ENCODE peak calls at places on chromosomes 2 and 18, in ten cellular contexts. S is hepatocyte, K is right atrium auricular region, G is sigmoid colon, R is tibial nerve, D is upper lobe of right lung, L is left ventricle myocardium inferior, V is tibial artery, J is PC-9, U is heart left ventricle. Y is an unnamed sample. For H3K4me1, the result is how much of the 10 kb centered on the place peaks cover.

GRCh38 chr2:223971731-223972130 is 14.5 kb downstream of the MRPL44 start:
- DNase-seq in J (no peak), U (no peak), L (no peak), S (no peak), R (no peak), K (no peak), G (no peak), D (no peak), V (no peak), Y (no peak)

GRCh38 chr2:235049719-235050118 is 97.9 kb downstream of the SH3BP4 start:
- DNase-seq in V (no peak), K (no peak), L (no peak), R (no peak), G (peak), S (no peak), D (no peak), U (no peak), J (no peak), Y (no peak)

GRCh38 chr2:29759342-29759741 is 162.0 kb downstream of the ALK start:
- DNase-seq in J (no peak), G (no peak), S (no peak), U (no peak), R (no peak), K (no peak), L (no peak), V (no peak), D (no peak), Y (no peak)

GRCh38 chr2:46893231-46893943 is 22.2 kb downstream of the MCFD2 start:
- DNase-seq in U (no peak), G (no peak), J (no peak), D (no peak), R (no peak), K (no peak), S (no peak), L (no peak), V (no peak), Y (peak)

GRCh38 chr2:134679740-134680139 is 39.1 kb downstream of the TMEM163 start:
- DNase-seq in K (no peak), D (no peak), L (no peak), J (no peak), R (no peak), U (no peak), V (no peak), S (no peak), G (no peak), Y (no peak)

GRCh38 chr2:160214461-160215055 is 14.5 kb upstream of the ITGB6 start:
- DNase-seq in U (peak), G (no peak), L (peak), V (no peak), D (peak), K (no peak), R (no peak), S (peak), J (peak), Y (peak)

GRCh38 chr2:8072907-8073306 is 608.9 kb upstream of the ID2 start:
- DNase-seq in S (no peak), G (no peak), D (no peak), U (no peak), R (no peak), K (no peak), V (no peak), J (no peak), L (no peak), Y (no peak)

GRCh38 chr2:173652311-173652710 is 297.6 kb downstream of the CDCA7 start:
- DNase-seq in J (peak), V (no peak), L (no peak), D (no peak), K (no peak), S (peak), G (no peak), R (no peak), U (no peak), Y (peak)

GRCh38 chr18:60861575-60861974 is 471.7 kb upstream of the CDH20 start:
- DNase-seq in V (no peak), G (no peak), U (no peak), L (no peak), R (no peak), J (no peak), S (no peak), K (no peak), D (no peak), Y (no peak)

GRCh38 chr2:38690499-38691420 is 24.8 kb downstream of the GALM start:
- DNase-seq in V (no peak), R (no peak), K (no peak), S (peak), L (no peak), J (peak), G (no peak), U (no peak), D (no peak), Y (peak)

GRCh38 chr2:200778038-200778437 is 33.7 kb upstream of the BZW1 start:
- DNase-seq in L (no peak), U (no peak), S (no peak), D (no peak), R (no peak), G (no peak), V (no peak), J (no peak), K (no peak), Y (no peak)

GRCh38 chr2:159098815-159099455 is 130.5 kb downstream of the TANC1 start:
- DNase-seq in L (no peak), R (no peak), S (no peak), K (no peak), J (peak), D (no peak), G (no peak), V (no peak), U (no peak), Y (no peak)

GRCh38 chr2:173196080-173196479 is 120.4 kb downstream of the MAP3K20 start:
- DNase-seq in D (no peak), L (no peak), K (no peak), V (no peak), U (no peak), J (no peak), R (no peak), S (no peak), G (no peak), Y (no peak)

GRCh38 chr18:80244956-80245730 is 2.2 kb downstream of the PARD6G start:
- DNase-seq in G (no peak), V (no peak), S (peak), L (no peak), R (no peak), U (no peak), K (peak), D (peak), J (no peak), Y (no peak)

GRCh38 chr2:36380624-36381481 is 25.3 kb downstream of the CRIM1 start:
- DNase-seq in G (no peak), D (peak), S (peak), J (peak), R (no peak), U (peak), L (peak), V (no peak), K (no peak), Y (no peak)

GRCh38 chr2:205811387-205811786 is 129.1 kb downstream of the NRP2 start:
- DNase-seq in K (no peak), R (no peak), V (no peak), U (no peak), L (no peak), J (no peak), S (no peak), D (no peak), G (no peak), Y (no peak)

GRCh38 chr2:137886432-137886831 is 77.8 kb upstream of the HNMT start:
- DNase-seq in G (no peak), S (peak), L (no peak), U (no peak), J (no peak), D (no peak), V (no peak), K (no peak), R (no peak), Y (no peak)

GRCh38 chr2:199379251-199379650 is 78.5 kb downstream of the SATB2 start:
- DNase-seq in K (no peak), G (no peak), J (peak), U (no peak), S (peak), V (no peak), D (no peak), R (no peak), L (no peak), Y (peak)

GRCh38 chr2:72214429-72215143 is 66.9 kb upstream of the CYP26B1 start:
- DNase-seq in G (no peak), J (peak), U (no peak), K (no peak), D (no peak), S (no peak), V (no peak), L (no peak), R (no peak), Y (no peak)

GRCh38 chr2:1777792-1778191 is 33.5 kb upstream of the PXDN start:
- DNase-seq in L (no peak), K (no peak), D (no peak), G (no peak), V (no peak), J (no peak), S (no peak), U (no peak), R (no peak), Y (no peak)

GRCh38 chr2:219284501-219285347 is 5.6 kb downstream of the DNAJB2 start:
- DNase-seq in V (no peak), J (no peak), L (no peak), S (no peak), U (no peak), D (peak), R (no peak), K (no peak), G (peak), Y (no peak)
- H3K27ac ChIP-seq in V (peak), J (no peak), L (peak), S (no peak), U (no peak), D (no peak), R (peak), K (no peak), G (no peak), Y (peak)

GRCh38 chr2:42360493-42360889 is 526 bp downstream of the COX7A2L start:
- DNase-seq in V (no peak), J (no peak), S (no peak), R (no peak), D (no peak), K (no peak), U (no peak), G (no peak), L (no peak), Y (no peak)

GRCh38 chr2:42363413-42363812 is 2.4 kb upstream of the COX7A2L start:
- DNase-seq in S (no peak), K (no peak), J (no peak), G (no peak), U (no peak), D (no peak), V (no peak), R (no peak), L (no peak), Y (no peak)

GRCh38 chr2:42359894-42360483 is 1.0 kb downstream of the COX7A2L start:
- DNase-seq in U (no peak), K (no peak), V (no peak), G (no peak), S (peak), R (no peak), D (no peak), J (no peak), L (no peak), Y (no peak)

GRCh38 chr2:42360890-42361727 is at the start of gene COX7A2L:
- DNase-seq in U (peak), D (peak), R (peak), S (peak), G (peak), K (peak), V (peak), J (peak), L (peak), Y (peak)

GRCh38 chr2:42361728-42362298 is 796 bp upstream of the COX7A2L start:
- DNase-seq in R (no peak), J (no peak), K (no peak), V (no peak), L (no peak), S (no peak), D (no peak), U (no peak), G (no peak), Y (no peak)
- TF ChIP-seq CTCF in R (no peak), J (no peak), K (no peak), V (no peak), L (no peak), S (no peak), D (peak), U (no peak), G (no peak), Y (no peak)

GRCh38 chr2:64651590-64651989 is 2.1 kb downstream of the SERTAD2 start:
- DNase-seq in G (no peak), K (no peak), R (no peak), J (no peak), S (peak), D (no peak), U (no peak), V (no peak), L (no peak), Y (no peak)

GRCh38 chr2:64649013-64649484 is 4.7 kb downstream of the SERTAD2 start:
- DNase-seq in D (no peak), G (no peak), J (no peak), L (no peak), R (no peak), U (no peak), K (no peak), S (peak), V (no peak), Y (no peak)

GRCh38 chr2:64649626-64650025 is 4.1 kb downstream of the SERTAD2 start:
- DNase-seq in R (no peak), G (no peak), L (no peak), S (peak), D (no peak), K (no peak), J (peak), U (peak), V (no peak), Y (no peak)

GRCh38 chr2:64650722-64651338 is 2.9 kb downstream of the SERTAD2 start:
- DNase-seq in G (no peak), J (no peak), V (no peak), U (no peak), L (no peak), K (no peak), D (no peak), R (no peak), S (peak), Y (no peak)

GRCh38 chr2:64650257-64650656 is 3.5 kb downstream of the SERTAD2 start:
- DNase-seq in S (no peak), K (no peak), G (no peak), U (no peak), R (no peak), V (no peak), J (no peak), L (no peak), D (no peak), Y (no peak)
- H3K4me1 ChIP-seq in S (half or more), K (under half), G (under half), U (half or more), R (half or more), V (under half), J (half or more), L (half or more), D (half or more), Y (half or more)

GRCh38 chr18:10453885-10454772 is at the start of gene APCDD1:
- DNase-seq in U (peak), S (peak), J (no peak), L (peak), R (peak), D (peak), G (peak), K (peak), V (peak), Y (no peak)
- H3K27ac ChIP-seq in U (peak), S (peak), J (no peak), L (peak), R (peak), D (peak), G (peak), K (peak), V (peak), Y (peak)